ENCODE peak calls at places on chromosomes 16 and 17, in six cellular contexts. P is neuronal stem cell; R is spleen; I is heart right ventricle; V is DND-41; K is CD8-positive, alpha-beta memory T cell. A is an unnamed sample. For H3K36me3 and H3K4me1, the result is how much of the 10 kb centered on the place peaks cover.

GRCh38 chr16:4593069-4593468 is 21.6 kb downstream of the UBALD1 start:
- DNase-seq in I (no peak), R (no peak), P (no peak), V (no peak), K (no peak), A (no peak)

GRCh38 chr17:45018514-45019176 is 32.8 kb downstream of the DCAKD start:
- DNase-seq in K (peak), P (no peak), V (peak), I (peak), R (no peak), A (no peak)

GRCh38 chr16:50313596-50314483 is 47.5 kb downstream of the ADCY7 start:
- DNase-seq in P (no peak), R (peak), I (peak), K (peak), V (no peak), A (peak)

GRCh38 chr16:76854234-76854633 is 336.8 kb upstream of the MON1B start:
- DNase-seq in V (no peak), P (no peak), K (no peak), I (no peak), R (no peak), A (no peak)

GRCh38 chr17:56659622-56660021 is 66.1 kb downstream of the NOG start:
- DNase-seq in R (no peak), P (no peak), V (no peak), K (no peak), I (no peak), A (no peak)

GRCh38 chr17:4304417-4305027 is 40.7 kb upstream of the ANKFY1 start:
- DNase-seq in V (peak), I (no peak), P (peak), R (no peak), K (peak), A (peak)

GRCh38 chr17:63911657-63912100 is 621 bp upstream of the CSHL1 start:
- DNase-seq in R (no peak), K (peak), V (peak), I (no peak), P (peak), A (peak)

GRCh38 chr17:2239882-2240430 is 63.6 kb downstream of the SMG6 start:
- DNase-seq in V (no peak), I (no peak), P (no peak), K (no peak), R (no peak), A (no peak)

GRCh38 chr17:35700157-35700556 is 31.3 kb upstream of the RASL10B start:
- DNase-seq in I (no peak), K (no peak), P (no peak), V (no peak), R (no peak), A (no peak)

GRCh38 chr17:21246698-21247097 is 6.5 kb downstream of the NATD1 start:
- DNase-seq in R (no peak), I (no peak), V (no peak), K (no peak), P (no peak), A (no peak)

GRCh38 chr17:34672176-34672785 is 92.9 kb downstream of the TMEM132E start:
- DNase-seq in K (no peak), P (no peak), V (no peak), R (no peak), I (no peak), A (no peak)

GRCh38 chr17:652310-652709 is 62.3 kb downstream of the VPS53 start:
- DNase-seq in R (no peak), K (no peak), P (no peak), I (peak), V (no peak), A (no peak)

GRCh38 chr17:74759243-74759801 is 10.9 kb downstream of the NHERF1 start:
- DNase-seq in V (peak), R (peak), I (no peak), P (no peak), K (peak), A (peak)

GRCh38 chr16:3625911-3626732 is 14.7 kb upstream of the SLX4 start:
- DNase-seq in R (no peak), I (no peak), K (peak), P (no peak), V (no peak), A (peak)

GRCh38 chr17:34850964-34851363 is 110.3 kb downstream of the CCT6B start:
- DNase-seq in R (no peak), I (no peak), V (no peak), K (no peak), P (no peak), A (no peak)

GRCh38 chr17:34721326-34721725 is 141.9 kb downstream of the TMEM132E start:
- DNase-seq in I (no peak), P (no peak), K (no peak), V (no peak), R (no peak), A (no peak)

GRCh38 chr17:82497483-82498405 is 21.8 kb upstream of the FOXK2 start:
- DNase-seq in K (peak), I (peak), P (peak), R (peak), V (peak), A (peak)

GRCh38 chr17:76327689-76328088 is 19.6 kb upstream of the QRICH2 start:
- DNase-seq in P (no peak), V (no peak), K (no peak), R (no peak), I (no peak), A (no peak)

GRCh38 chr16:72836985-72837384 is 210.9 kb downstream of the ZFHX3 start:
- DNase-seq in V (no peak), K (no peak), I (no peak), R (no peak), P (no peak), A (no peak)

DNA sequence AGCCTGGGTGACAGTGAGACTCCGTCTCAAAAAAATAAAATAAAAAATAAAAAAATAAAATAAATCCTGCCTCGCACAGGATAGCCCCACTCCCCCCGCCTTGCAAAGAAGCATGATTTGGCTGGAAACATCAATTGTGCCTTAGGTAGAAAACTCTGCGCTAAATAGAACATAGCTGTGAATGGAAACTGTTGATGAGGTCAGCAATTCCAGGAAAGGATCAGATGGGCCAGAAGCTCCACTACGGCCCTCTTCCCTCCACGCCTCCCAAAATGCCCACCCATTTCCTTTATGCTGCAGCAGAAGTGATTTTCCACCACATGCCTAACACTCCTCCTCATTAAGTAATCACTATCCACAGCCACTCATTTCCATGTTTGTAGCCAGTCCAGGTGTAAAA is 473.4 kb downstream of the XYLT1 start:
- DNase-seq in R (no peak), V (no peak), K (no peak), P (no peak), I (no peak), A (no peak)
- H3K36me3 ChIP-seq in R (under half), V (under half), K (under half), P (under half), I (under half), A (under half)

GRCh38 chr17:19650826-19651225 is 2.3 kb downstream of the ALDH3A2 start:
- DNase-seq in K (no peak), P (no peak), V (no peak), R (no peak), I (no peak), A (no peak)

GRCh38 chr17:19646788-19647696 is 1.5 kb upstream of the ALDH3A2 start:
- DNase-seq in V (no peak), R (no peak), K (peak), I (no peak), P (no peak), A (no peak)

GRCh38 chr17:19645608-19646250 is 2.8 kb upstream of the ALDH3A2 start:
- DNase-seq in P (peak), V (peak), I (peak), K (peak), R (no peak), A (peak)

GRCh38 chr17:19648475-19649406 is at the start of gene ALDH3A2:
- DNase-seq in I (peak), V (no peak), K (peak), R (peak), P (peak), A (peak)

GRCh38 chr17:19647697-19648474 is 665 bp upstream of the ALDH3A2 start:
- DNase-seq in P (peak), K (no peak), I (peak), V (no peak), R (peak), A (peak)
- H3K4me1 ChIP-seq in P (under half), K (under half), I (under half), V (under half), R (under half), A (under half)

DNA sequence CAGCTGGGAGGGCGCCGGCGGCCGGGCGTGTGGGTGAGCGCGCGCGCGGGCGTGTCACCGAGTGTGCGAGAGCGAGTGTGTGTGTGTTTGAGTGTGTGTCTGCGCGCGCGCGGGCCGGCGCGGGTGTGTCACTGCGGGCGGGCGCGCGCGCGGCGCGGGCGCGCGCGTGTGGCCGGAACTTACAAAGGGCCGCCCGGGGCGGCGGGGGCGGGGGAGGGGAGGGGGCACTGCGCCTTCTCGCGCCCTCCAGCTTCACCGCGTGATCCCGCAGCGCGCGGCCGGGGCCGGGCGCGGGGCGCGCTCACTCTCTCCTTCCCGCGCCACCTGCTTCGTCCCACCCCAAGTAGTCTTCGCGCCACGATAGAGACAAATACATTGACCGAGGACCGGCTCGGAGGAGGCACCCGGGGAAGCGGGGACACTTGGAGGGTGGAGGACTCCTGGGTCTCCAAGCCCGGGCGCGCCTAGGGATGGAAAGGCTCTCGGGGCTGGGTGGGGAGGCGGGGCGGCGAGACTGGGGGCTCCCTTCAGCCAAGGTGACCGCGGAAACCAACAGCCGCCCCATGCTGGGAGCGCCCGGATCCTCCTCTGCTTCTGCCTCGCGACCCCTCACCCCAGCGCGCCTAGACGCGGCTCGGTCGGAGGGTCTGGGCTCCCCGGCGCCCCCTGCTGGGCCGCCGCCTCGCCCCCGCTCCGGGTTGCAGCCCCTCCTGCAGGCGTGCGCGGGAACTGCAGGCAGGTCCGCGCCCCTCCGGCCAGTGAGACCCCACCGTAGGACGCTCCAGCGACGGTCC is at the start of gene SRCIN1:
- DNase-seq in K (peak), I (peak), P (peak), R (peak), V (peak), A (peak)
- H3K27ac ChIP-seq in K (no peak), I (no peak), P (peak), R (no peak), V (peak), A (no peak)

DNA sequence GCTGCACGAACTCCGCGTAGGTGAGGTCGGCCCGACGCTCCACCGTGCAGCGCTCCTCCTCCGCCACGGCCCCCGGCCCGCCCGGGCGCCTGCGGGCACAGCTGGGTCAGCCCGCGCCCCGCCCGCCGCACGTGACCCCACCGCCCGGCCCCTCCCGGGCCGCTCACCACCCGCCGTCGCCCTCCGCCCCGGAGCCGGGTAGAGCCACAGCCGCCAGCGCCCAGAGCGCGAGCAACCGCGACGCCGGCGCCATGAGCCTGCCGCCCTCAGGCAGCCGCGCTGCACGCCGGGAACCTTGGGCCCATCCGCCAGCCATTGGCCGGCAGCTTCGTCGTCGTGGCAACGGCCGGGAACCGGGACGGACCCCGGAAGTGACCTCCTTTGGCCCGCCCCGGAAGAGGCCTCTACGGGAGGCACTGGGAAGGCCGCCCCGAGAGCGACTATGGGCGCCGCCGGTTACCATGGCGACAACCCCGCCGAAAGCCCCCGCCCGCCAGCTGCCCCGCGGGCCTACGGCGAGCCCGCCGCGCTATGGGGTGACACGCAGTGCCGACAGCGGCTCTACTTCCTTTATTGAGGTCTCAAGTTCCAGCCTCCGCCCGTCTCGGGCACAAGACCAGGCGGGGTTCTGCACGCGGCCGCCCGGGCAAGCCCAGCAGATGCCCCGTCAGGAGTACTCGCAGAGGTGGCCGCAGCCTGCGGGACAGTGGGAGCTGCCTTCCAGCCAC is at the start of gene JMJD8:
- DNase-seq in R (peak), I (peak), K (peak), V (peak), P (peak), A (peak)
- H3K36me3 ChIP-seq in R (under half), I (under half), K (under half), V (half or more), P (half or more), A (under half)

A was measured in CD4-positive, alpha-beta memory T cell.